ENCODE peak calls at places on chromosome 4, in ten cellular contexts. A, Y, Z, B, S, F, R, E, N and L are unnamed samples.

GRCh38 chr4:15003891-15004700 is 1.8 kb downstream of the CPEB2 start:
- DNase-seq in A (peak), Y (peak), Z (peak), B (peak), S (no peak), F (no peak), R (peak), E (peak), N (peak), L (peak)

GRCh38 chr4:95213361-95213760 is 335.4 kb downstream of the UNC5C start:
- DNase-seq in A (no peak), Y (no peak), Z (no peak), B (no peak), S (no peak), F (no peak), R (no peak), E (no peak), N (no peak), L (no peak)

GRCh38 chr4:47914219-47914925 is at the start of gene NFXL1:
- DNase-seq in A (peak), Y (peak), Z (peak), B (peak), S (peak), F (peak), R (peak), E (peak), N (peak), L (peak)

GRCh38 chr4:106985830-106986229 is 50.3 kb downstream of the DKK2 start:
- DNase-seq in A (no peak), Y (no peak), Z (no peak), B (no peak), S (peak), F (no peak), R (no peak), E (no peak), N (no peak), L (no peak)

GRCh38 chr4:98688416-98689290 is 30.2 kb upstream of the TSPAN5 start:
- DNase-seq in A (no peak), Y (no peak), Z (peak), B (no peak), S (peak), F (peak), R (no peak), E (no peak), N (no peak), L (no peak)

GRCh38 chr4:70651864-70652506 is 14.3 kb downstream of the JCHAIN start:
- DNase-seq in A (no peak), Y (no peak), Z (peak), B (no peak), S (peak), F (peak), R (no peak), E (peak), N (no peak), L (peak)

GRCh38 chr4:17038510-17039176 is 140.2 kb upstream of the LDB2 start:
- DNase-seq in A (no peak), Y (no peak), Z (no peak), B (no peak), S (no peak), F (no peak), R (no peak), E (no peak), N (no peak), L (no peak)

GRCh38 chr4:2671267-2671895 is 84.8 kb downstream of the TNIP2 start:
- DNase-seq in A (no peak), Y (no peak), Z (no peak), B (no peak), S (no peak), F (no peak), R (no peak), E (no peak), N (peak), L (no peak)

GRCh38 chr4:109233585-109233984 is 68.9 kb downstream of the COL25A1 start:
- DNase-seq in A (no peak), Y (no peak), Z (no peak), B (no peak), S (no peak), F (peak), R (no peak), E (no peak), N (no peak), L (no peak)

GRCh38 chr4:169147217-169147616 is 123.5 kb downstream of the SH3RF1 start:
- DNase-seq in A (no peak), Y (no peak), Z (no peak), B (no peak), S (peak), F (peak), R (no peak), E (no peak), N (no peak), L (no peak)

GRCh38 chr4:104446431-104446925 is 48.2 kb downstream of the CXXC4 start:
- DNase-seq in A (no peak), Y (no peak), Z (no peak), B (no peak), S (no peak), F (no peak), R (no peak), E (no peak), N (no peak), L (no peak)

GRCh38 chr4:147408189-147408588 is 72.7 kb upstream of the EDNRA start:
- DNase-seq in A (no peak), Y (no peak), Z (no peak), B (no peak), S (no peak), F (peak), R (no peak), E (no peak), N (no peak), L (no peak)

GRCh38 chr4:147409350-147409749 is 71.5 kb upstream of the EDNRA start:
- DNase-seq in A (no peak), Y (no peak), Z (no peak), B (no peak), S (no peak), F (peak), R (no peak), E (no peak), N (no peak), L (no peak)

DNA sequence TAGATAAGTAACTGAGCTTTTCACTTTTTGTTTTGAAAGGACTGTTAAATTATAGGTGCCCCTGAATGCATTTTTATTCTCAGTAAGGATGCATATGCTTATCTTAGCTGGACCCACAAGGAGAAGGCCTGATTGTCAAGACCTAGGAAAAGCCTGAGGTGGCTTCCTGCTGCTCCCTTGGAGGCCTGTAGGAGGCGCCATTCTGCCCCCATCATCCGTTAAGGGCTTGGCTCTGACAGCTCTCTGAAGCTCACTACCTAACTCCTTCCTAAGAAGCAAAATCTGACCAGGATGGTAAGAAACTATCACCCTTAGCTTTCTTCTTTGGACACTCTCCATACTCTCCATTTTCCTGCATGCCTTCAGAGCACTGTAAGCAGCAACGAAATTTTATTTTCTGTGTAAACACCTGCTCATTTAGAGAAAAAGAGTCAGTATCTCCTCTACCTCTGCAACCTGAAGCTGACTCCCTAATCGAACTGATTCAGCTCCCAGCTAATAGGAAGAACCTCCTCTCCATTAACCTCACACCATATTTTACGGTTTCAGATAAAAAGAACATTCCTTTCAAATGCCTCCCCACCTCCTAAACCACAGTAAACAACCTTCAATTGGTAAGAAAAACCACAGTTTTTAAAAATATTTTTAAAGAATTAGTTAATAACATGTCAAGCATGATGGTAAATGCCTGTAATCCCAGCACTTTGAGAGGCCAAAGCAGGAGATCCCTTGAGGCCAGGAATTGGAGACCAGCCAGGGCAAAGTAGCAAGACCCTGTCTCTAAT is 73.4 kb upstream of the EDNRA start:
- DNase-seq in A (no peak), Y (no peak), Z (no peak), B (no peak), S (peak), F (peak), R (no peak), E (peak), N (no peak), L (no peak)
- TF ChIP-seq CTCF in A (no peak), Y (no peak), Z (peak), B (no peak), S (peak), F (peak), R (peak), E (peak), N (peak), L (peak)

GRCh38 chr4:57122959-57123358 is 12.8 kb upstream of the IGFBP7 start:
- DNase-seq in A (no peak), Y (no peak), Z (no peak), B (no peak), S (no peak), F (no peak), R (no peak), E (no peak), N (no peak), L (no peak)

GRCh38 chr4:57119054-57119651 is 9.0 kb upstream of the IGFBP7 start:
- DNase-seq in A (peak), Y (peak), Z (no peak), B (no peak), S (peak), F (peak), R (no peak), E (no peak), N (no peak), L (no peak)

GRCh38 chr4:57129477-57129876 is 19.3 kb upstream of the IGFBP7 start:
- DNase-seq in A (no peak), Y (no peak), Z (no peak), B (no peak), S (no peak), F (no peak), R (no peak), E (no peak), N (no peak), L (no peak)

GRCh38 chr4:57127361-57127760 is 17.2 kb upstream of the IGFBP7 start:
- DNase-seq in A (no peak), Y (no peak), Z (no peak), B (no peak), S (no peak), F (no peak), R (no peak), E (no peak), N (no peak), L (no peak)

DNA sequence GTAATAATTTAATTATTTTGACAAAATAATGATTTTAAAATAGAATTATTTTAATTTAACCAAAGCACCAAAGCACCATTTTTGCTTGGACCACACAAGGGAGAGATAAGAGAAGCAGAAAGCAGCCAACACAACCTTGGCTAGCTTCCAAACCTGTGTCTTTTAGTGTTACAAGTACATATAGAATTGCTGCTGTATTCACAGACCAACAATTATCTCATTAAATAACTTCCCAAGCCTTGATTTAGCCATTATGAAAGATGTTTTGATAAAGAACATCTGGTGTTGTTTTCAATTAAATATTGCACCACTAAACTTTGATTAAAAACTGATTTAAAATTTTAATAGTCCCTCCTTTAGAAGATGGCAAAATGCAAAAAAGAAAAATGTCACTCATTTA is 14.0 kb upstream of the IGFBP7 start:
- DNase-seq in A (no peak), Y (no peak), Z (peak), B (no peak), S (no peak), F (no peak), R (peak), E (no peak), N (no peak), L (no peak)
- TF ChIP-seq CTCF in A (no peak), Y (no peak), Z (no peak), B (no peak), S (no peak), F (no peak), R (no peak), E (no peak), N (no peak), L (no peak)

GRCh38 chr4:173259310-173259709 is 74.8 kb downstream of the HMGB2 start:
- DNase-seq in A (no peak), Y (no peak), Z (no peak), B (no peak), S (no peak), F (no peak), R (no peak), E (no peak), N (no peak), L (no peak)
- TF ChIP-seq CTCF in A (no peak), Y (no peak), Z (peak), B (no peak), S (peak), F (peak), R (peak), E (peak), N (peak), L (no peak)

DNA sequence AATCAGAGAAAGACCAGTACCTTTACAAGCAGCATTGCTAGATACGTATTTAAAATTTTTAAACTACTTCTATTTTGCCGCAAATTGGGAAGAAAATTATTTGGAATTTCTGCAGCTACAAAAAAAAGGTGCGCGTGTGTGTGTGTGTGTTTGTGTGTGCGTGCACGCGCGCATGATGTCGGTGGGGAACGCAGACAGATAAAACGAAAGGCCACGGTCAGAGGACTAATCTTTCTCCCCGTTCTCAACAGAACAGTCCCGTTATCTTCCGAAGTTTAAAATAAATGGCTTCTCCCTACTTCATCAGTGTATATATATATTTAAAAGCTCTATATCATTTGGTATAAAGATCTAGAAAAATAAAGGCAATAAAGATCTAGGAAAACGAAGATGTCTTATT is 1.6 kb downstream of the MGARP start:
- DNase-seq in A (no peak), Y (no peak), Z (no peak), B (no peak), S (no peak), F (no peak), R (no peak), E (no peak), N (no peak), L (no peak)
- TF ChIP-seq CTCF in A (no peak), Y (no peak), Z (no peak), B (no peak), S (no peak), F (no peak), R (no peak), E (no peak), N (no peak), L (no peak)

DNA sequence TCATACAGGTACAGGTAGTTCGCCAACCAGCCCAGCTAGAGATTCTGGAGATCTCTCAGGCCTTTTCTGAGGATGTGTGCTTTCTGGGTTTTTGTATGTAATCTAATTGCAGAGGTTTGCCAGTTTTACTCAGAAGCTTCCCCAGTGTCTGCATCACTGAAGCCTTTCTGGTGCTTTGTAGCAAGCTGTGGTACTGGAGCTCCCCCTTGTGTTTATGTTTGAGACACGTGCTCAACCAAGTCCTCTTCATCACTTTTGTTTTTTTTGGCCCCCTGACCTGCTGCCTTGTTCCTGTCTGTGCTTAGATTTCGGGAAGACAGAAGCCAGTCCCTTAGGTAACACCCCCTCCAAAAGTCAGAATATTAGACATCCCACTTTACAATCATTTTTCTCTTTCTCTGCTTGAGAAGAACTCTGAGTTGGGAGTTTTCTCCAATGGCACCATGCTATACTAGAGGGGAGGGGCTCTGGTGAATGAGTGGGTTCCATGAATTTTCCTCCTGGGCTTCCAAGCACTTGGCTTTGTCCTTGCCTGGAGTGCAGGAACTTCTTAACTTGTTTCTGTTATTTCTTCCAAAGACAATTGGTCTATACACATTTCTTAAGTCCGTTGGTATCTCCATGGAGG is 128.4 kb upstream of the TBC1D9 start:
- DNase-seq in A (peak), Y (no peak), Z (peak), B (no peak), S (peak), F (peak), R (peak), E (peak), N (peak), L (peak)
- TF ChIP-seq CTCF in A (peak), Y (peak), Z (peak), B (no peak), S (peak), F (peak), R (peak), E (peak), N (peak), L (peak)

GRCh38 chr4:1170805-1171305 is 1.5 kb downstream of the SPON2 start:
- DNase-seq in A (no peak), Y (no peak), Z (peak), B (no peak), S (no peak), F (no peak), R (no peak), E (no peak), N (no peak), L (no peak)

GRCh38 chr4:1172228-1172851 is at the start of gene SPON2:
- DNase-seq in A (peak), Y (no peak), Z (peak), B (no peak), S (peak), F (peak), R (no peak), E (peak), N (peak), L (peak)

GRCh38 chr4:1172971-1173757 is 781 bp upstream of the SPON2 start:
- DNase-seq in A (peak), Y (no peak), Z (peak), B (no peak), S (peak), F (no peak), R (no peak), E (peak), N (no peak), L (peak)

GRCh38 chr4:1170156-1170804 is 2.1 kb downstream of the SPON2 start:
- DNase-seq in A (no peak), Y (no peak), Z (no peak), B (no peak), S (no peak), F (no peak), R (no peak), E (peak), N (no peak), L (no peak)

GRCh38 chr4:1171306-1172227 is 816 bp downstream of the SPON2 start:
- DNase-seq in A (no peak), Y (no peak), Z (peak), B (peak), S (no peak), F (no peak), R (no peak), E (peak), N (peak), L (peak)
- TF ChIP-seq CTCF in A (peak), Y (no peak), Z (no peak), B (no peak), S (no peak), F (no peak), R (no peak), E (peak), N (no peak), L (no peak)

GRCh38 chr4:74793757-74794340 is 474 bp downstream of the BTC start:
- DNase-seq in A (peak), Y (peak), Z (peak), B (no peak), S (peak), F (peak), R (peak), E (peak), N (peak), L (no peak)

GRCh38 chr4:74790652-74791051 is 3.7 kb downstream of the BTC start:
- DNase-seq in A (no peak), Y (no peak), Z (no peak), B (no peak), S (no peak), F (no peak), R (no peak), E (no peak), N (no peak), L (no peak)

GRCh38 chr4:74796631-74797030 is 2.3 kb upstream of the BTC start:
- DNase-seq in A (no peak), Y (no peak), Z (no peak), B (no peak), S (no peak), F (no peak), R (no peak), E (no peak), N (no peak), L (no peak)

GRCh38 chr4:74789518-74789917 is 4.8 kb downstream of the BTC start:
- DNase-seq in A (no peak), Y (no peak), Z (no peak), B (no peak), S (no peak), F (no peak), R (no peak), E (no peak), N (no peak), L (no peak)

GRCh38 chr4:74794341-74794801 is at the start of gene BTC:
- DNase-seq in A (peak), Y (peak), Z (peak), B (no peak), S (peak), F (peak), R (no peak), E (peak), N (peak), L (no peak)
- TF ChIP-seq CTCF in A (peak), Y (no peak), Z (no peak), B (no peak), S (peak), F (peak), R (peak), E (peak), N (no peak), L (no peak)

DNA sequence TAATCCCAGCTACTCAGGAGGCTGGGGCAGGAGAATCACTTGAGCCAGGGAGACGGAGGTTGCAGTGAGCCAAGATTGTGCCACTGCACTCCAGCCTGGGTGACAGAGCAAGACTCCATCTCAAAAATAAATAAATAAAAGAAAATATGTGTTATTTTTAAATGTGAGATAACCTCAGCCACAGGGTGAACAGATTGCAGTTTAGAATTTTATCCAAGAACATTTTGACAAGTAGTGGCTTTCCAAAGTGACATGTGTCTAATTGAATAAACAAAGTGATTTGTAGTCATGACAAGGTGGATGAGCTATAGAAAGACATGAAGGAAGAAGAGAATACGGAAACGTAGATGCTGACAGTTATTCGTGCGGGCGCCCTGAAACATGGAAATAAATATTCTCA is 176.1 kb downstream of the DCTD start:
- DNase-seq in A (no peak), Y (no peak), Z (no peak), B (no peak), S (no peak), F (no peak), R (no peak), E (no peak), N (no peak), L (no peak)
- TF ChIP-seq CTCF in A (no peak), Y (no peak), Z (no peak), B (no peak), S (no peak), F (no peak), R (no peak), E (no peak), N (no peak), L (no peak)

GRCh38 chr4:77466430-77466829 is 139.2 kb upstream of the CXCL13 start:
- DNase-seq in A (no peak), Y (no peak), Z (no peak), B (no peak), S (no peak), F (no peak), R (no peak), E (no peak), N (no peak), L (no peak)

GRCh38 chr4:77465271-77465670 is 140.3 kb upstream of the CXCL13 start:
- DNase-seq in A (no peak), Y (no peak), Z (no peak), B (no peak), S (peak), F (peak), R (no peak), E (peak), N (no peak), L (no peak)
- TF ChIP-seq CTCF in A (no peak), Y (peak), Z (peak), B (no peak), S (peak), F (peak), R (peak), E (peak), N (no peak), L (peak)

GRCh38 chr4:151643564-151643963 is 117.2 kb downstream of the GATB start:
- DNase-seq in A (no peak), Y (no peak), Z (no peak), B (no peak), S (no peak), F (no peak), R (no peak), E (no peak), N (no peak), L (no peak)
- TF ChIP-seq CTCF in A (no peak), Y (no peak), Z (no peak), B (no peak), S (no peak), F (no peak), R (no peak), E (no peak), N (no peak), L (no peak)